ENCODE peak calls at places on chromosomes 1 and 21, in five cellular contexts. One of them, this sample, is unnamed.

GRCh38 chr1:227744668-227745067 is 9.4 kb downstream of the SNAP47 start:
- DNase-seq in A549: no peak
- DNase-seq in GM12878: no peak
- DNase-seq in tibial artery: no peak
- DNase-seq in left ventricle myocardium inferior: no peak
- DNase-seq in this sample: no peak

GRCh38 chr1:52204696-52205095 is 62.8 kb downstream of the ZFYVE9 start:
- DNase-seq in A549: no peak
- DNase-seq in GM12878: peak; percentile 32
- DNase-seq in tibial artery: no peak
- DNase-seq in left ventricle myocardium inferior: no peak
- DNase-seq in this sample: no peak

GRCh38 chr21:42621828-42622199 is 31.6 kb upstream of the PDE9A start:
- DNase-seq in A549: no peak
- DNase-seq in GM12878: no peak
- DNase-seq in tibial artery: no peak
- DNase-seq in left ventricle myocardium inferior: no peak
- DNase-seq in this sample: no peak

GRCh38 chr1:116853680-116854191 is 56.0 kb upstream of the PTGFRN start:
- DNase-seq in A549: peak; percentile 82
- DNase-seq in GM12878: no peak
- DNase-seq in tibial artery: no peak
- DNase-seq in left ventricle myocardium inferior: no peak
- DNase-seq in this sample: no peak

GRCh38 chr1:27192039-27192529 is 37.2 kb upstream of the SLC9A1 start:
- DNase-seq in A549: peak; percentile 88
- DNase-seq in GM12878: no peak
- DNase-seq in tibial artery: no peak
- DNase-seq in left ventricle myocardium inferior: no peak
- DNase-seq in this sample: peak; percentile 56

GRCh38 chr1:209926045-209926444 is 12.0 kb upstream of the SYT14 start:
- DNase-seq in A549: no peak
- DNase-seq in GM12878: no peak
- DNase-seq in tibial artery: no peak
- DNase-seq in left ventricle myocardium inferior: no peak
- DNase-seq in this sample: no peak

GRCh38 chr1:14476170-14476955 is 122.1 kb upstream of the KAZN start:
- DNase-seq in A549: no peak
- DNase-seq in GM12878: no peak
- DNase-seq in tibial artery: no peak
- DNase-seq in left ventricle myocardium inferior: no peak
- DNase-seq in this sample: no peak

GRCh38 chr1:92960395-92961130 is 699 bp downstream of the DIPK1A start:
- DNase-seq in A549: peak; percentile 80
- DNase-seq in GM12878: peak; percentile 72
- DNase-seq in tibial artery: peak; percentile 78
- DNase-seq in left ventricle myocardium inferior: peak; percentile 33
- DNase-seq in this sample: peak; percentile 71

GRCh38 chr1:10779201-10779600 is 17.2 kb downstream of the CASZ1 start:
- DNase-seq in A549: peak; percentile 78
- DNase-seq in GM12878: no peak
- DNase-seq in tibial artery: no peak
- DNase-seq in left ventricle myocardium inferior: no peak
- DNase-seq in this sample: no peak

GRCh38 chr1:160416369-160416768 is 16.0 kb downstream of the VANGL2 start:
- DNase-seq in A549: peak; percentile 59
- DNase-seq in GM12878: no peak
- DNase-seq in tibial artery: no peak
- DNase-seq in left ventricle myocardium inferior: no peak
- DNase-seq in this sample: no peak

GRCh38 chr1:154442006-154442740 is 37.0 kb downstream of the IL6R start:
- DNase-seq in A549: no peak
- DNase-seq in GM12878: no peak
- DNase-seq in tibial artery: no peak
- DNase-seq in left ventricle myocardium inferior: no peak
- DNase-seq in this sample: no peak

GRCh38 chr21:31204801-31205200 is 139.3 kb downstream of the TIAM1 start:
- DNase-seq in A549: no peak
- DNase-seq in GM12878: no peak
- DNase-seq in tibial artery: no peak
- DNase-seq in left ventricle myocardium inferior: no peak
- DNase-seq in this sample: no peak
- H3K4me1 ChIP-seq in A549: no peaks in the 10 kb centered on the region
- H3K4me1 ChIP-seq in GM12878: no peaks in the 10 kb centered on the region
- H3K4me1 ChIP-seq in tibial artery: no peaks in the 10 kb centered on the region
- H3K4me1 ChIP-seq in left ventricle myocardium inferior: no peaks in the 10 kb centered on the region
- H3K4me1 ChIP-seq in this sample: peaks cover 7% of the 10 kb centered on the region

GRCh38 chr1:151547119-151547899 is 7.2 kb downstream of the TUFT1 start:
- DNase-seq in A549: peak; percentile 95
- DNase-seq in GM12878: no peak
- DNase-seq in tibial artery: peak; percentile 44
- DNase-seq in left ventricle myocardium inferior: peak; percentile 41
- DNase-seq in this sample: peak; percentile 96
- H3K4me3 ChIP-seq in A549: peak overlapping the region; percentile 0
- H3K4me3 ChIP-seq in GM12878: no peak overlapping the region
- H3K4me3 ChIP-seq in tibial artery: no peak overlapping the region
- H3K4me3 ChIP-seq in left ventricle myocardium inferior: no peak overlapping the region
- H3K4me3 ChIP-seq in this sample: no peak overlapping the region

DNA sequence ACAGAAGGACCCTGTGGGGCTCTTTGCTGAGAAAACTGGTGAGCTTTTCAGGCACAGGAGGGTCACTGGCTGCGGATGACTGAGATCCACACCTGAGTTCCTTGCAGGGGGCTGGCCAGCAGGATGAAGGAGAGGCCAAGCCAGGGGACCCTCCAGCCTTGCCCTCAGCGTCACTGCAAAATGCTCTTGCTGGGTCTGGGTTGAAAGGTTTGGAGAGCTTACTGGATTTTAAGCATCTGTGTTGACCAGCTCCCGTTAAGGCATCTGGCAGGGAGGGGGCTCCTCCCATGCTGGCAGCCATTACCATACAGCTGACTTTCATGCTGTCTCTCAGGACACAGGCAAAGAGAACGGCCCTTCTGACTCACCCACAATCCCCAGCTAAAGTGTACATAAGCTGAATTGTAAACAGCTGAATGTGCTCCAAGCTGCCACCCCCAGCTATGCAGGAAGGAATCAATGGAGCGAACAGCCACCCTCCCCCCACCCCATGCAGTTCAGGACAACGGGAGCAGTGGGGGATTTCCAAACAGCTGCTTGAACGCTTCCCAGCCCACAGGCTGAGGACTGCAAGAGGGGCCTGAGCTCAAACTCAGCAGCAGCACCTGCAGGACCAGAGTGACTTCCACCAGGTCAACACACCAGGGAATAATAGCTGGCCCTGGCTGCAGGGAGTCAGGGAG is 21.3 kb upstream of the A3GALT2 start:
- DNase-seq in A549: peak; percentile 89
- DNase-seq in GM12878: peak; percentile 33
- DNase-seq in tibial artery: peak; percentile 92
- DNase-seq in left ventricle myocardium inferior: peak; percentile 80
- DNase-seq in this sample: peak; percentile 88
- H3K4me1 ChIP-seq in A549: peaks cover 90% of the 10 kb centered on the region
- H3K4me1 ChIP-seq in GM12878: peaks cover 25% of the 10 kb centered on the region
- H3K4me1 ChIP-seq in tibial artery: peaks cover 18% of the 10 kb centered on the region
- H3K4me1 ChIP-seq in left ventricle myocardium inferior: peaks cover 100% of the 10 kb centered on the region
- H3K4me1 ChIP-seq in this sample: peaks cover 92% of the 10 kb centered on the region

DNA sequence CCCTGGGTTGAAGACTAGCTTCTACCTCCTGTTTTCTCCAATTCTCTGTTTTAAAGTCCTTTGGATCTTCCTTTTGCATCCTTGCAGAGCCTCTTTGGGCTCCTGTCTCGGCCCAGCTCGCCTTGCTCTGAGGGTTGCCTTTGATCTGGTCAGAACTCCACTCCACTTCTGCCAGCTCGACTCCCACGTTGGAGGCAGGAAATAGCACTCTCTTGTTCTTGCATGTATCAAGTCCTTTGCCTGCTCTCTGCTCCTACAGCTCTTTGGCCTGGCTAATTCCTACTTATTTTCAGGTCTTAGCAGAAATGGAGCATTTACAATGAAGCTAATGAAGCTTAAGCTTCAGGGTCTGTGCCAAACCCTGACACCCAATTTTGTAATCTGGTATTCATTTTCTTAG is 21.1 kb upstream of the B3GALNT2 start:
- DNase-seq in A549: no peak
- DNase-seq in GM12878: no peak
- DNase-seq in tibial artery: no peak
- DNase-seq in left ventricle myocardium inferior: no peak
- DNase-seq in this sample: no peak
- H3K4me3 ChIP-seq in A549: no peak overlapping the region
- H3K4me3 ChIP-seq in GM12878: no peak overlapping the region
- H3K4me3 ChIP-seq in tibial artery: no peak overlapping the region
- H3K4me3 ChIP-seq in left ventricle myocardium inferior: no peak overlapping the region
- H3K4me3 ChIP-seq in this sample: no peak overlapping the region

GRCh38 chr1:212292250-212292924 is 7.2 kb downstream of the PPP2R5A start:
- DNase-seq in A549: no peak
- DNase-seq in GM12878: no peak
- DNase-seq in tibial artery: no peak
- DNase-seq in left ventricle myocardium inferior: no peak
- DNase-seq in this sample: no peak

GRCh38 chr1:212291505-212292134 is 6.4 kb downstream of the PPP2R5A start:
- DNase-seq in A549: peak; percentile 44
- DNase-seq in GM12878: no peak
- DNase-seq in tibial artery: no peak
- DNase-seq in left ventricle myocardium inferior: no peak
- DNase-seq in this sample: no peak

GRCh38 chr1:212288614-212289013 is 3.4 kb downstream of the PPP2R5A start:
- DNase-seq in A549: no peak
- DNase-seq in GM12878: no peak
- DNase-seq in tibial artery: no peak
- DNase-seq in left ventricle myocardium inferior: no peak
- DNase-seq in this sample: no peak

GRCh38 chr1:212289262-212290077 is 4.3 kb downstream of the PPP2R5A start:
- DNase-seq in A549: no peak
- DNase-seq in GM12878: no peak
- DNase-seq in tibial artery: no peak
- DNase-seq in left ventricle myocardium inferior: no peak
- DNase-seq in this sample: no peak

GRCh38 chr1:212290608-212291007 is 5.4 kb downstream of the PPP2R5A start:
- DNase-seq in A549: no peak
- DNase-seq in GM12878: no peak
- DNase-seq in tibial artery: no peak
- DNase-seq in left ventricle myocardium inferior: no peak
- DNase-seq in this sample: no peak
- H3K4me1 ChIP-seq in A549: peaks cover 45% of the 10 kb centered on the region
- H3K4me1 ChIP-seq in GM12878: peaks cover 18% of the 10 kb centered on the region
- H3K4me1 ChIP-seq in tibial artery: no peaks in the 10 kb centered on the region
- H3K4me1 ChIP-seq in left ventricle myocardium inferior: peaks cover 98% of the 10 kb centered on the region
- H3K4me1 ChIP-seq in this sample: peaks cover 25% of the 10 kb centered on the region

DNA sequence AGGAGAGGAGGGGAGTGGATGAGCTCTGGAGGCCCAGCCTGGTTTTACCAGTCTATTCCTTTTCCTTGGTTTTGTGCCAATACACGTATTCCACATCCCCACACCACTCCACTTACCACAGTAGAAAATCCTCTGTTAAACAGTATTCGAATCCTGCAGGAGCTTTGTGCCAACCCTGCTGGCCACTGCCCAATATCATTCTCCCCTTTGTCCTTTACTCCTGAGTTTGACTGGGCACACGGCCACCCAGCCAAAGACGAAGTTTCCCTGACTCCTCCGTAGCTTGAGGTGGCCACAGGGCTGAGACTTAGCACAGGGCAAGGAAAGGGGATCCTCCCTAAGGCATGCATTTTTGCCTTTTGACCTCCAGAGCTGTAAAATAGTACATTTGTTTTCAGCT is 61.6 kb downstream of the TMCO4 start:
- DNase-seq in A549: no peak
- DNase-seq in GM12878: no peak
- DNase-seq in tibial artery: peak; percentile 29
- DNase-seq in left ventricle myocardium inferior: peak; percentile 25
- DNase-seq in this sample: no peak
- H3K4me3 ChIP-seq in A549: no peak overlapping the region
- H3K4me3 ChIP-seq in GM12878: no peak overlapping the region
- H3K4me3 ChIP-seq in tibial artery: no peak overlapping the region
- H3K4me3 ChIP-seq in left ventricle myocardium inferior: no peak overlapping the region
- H3K4me3 ChIP-seq in this sample: no peak overlapping the region

GRCh38 chr1:43839056-43839455 is 94.5 kb upstream of the ARTN start:
- DNase-seq in A549: no peak
- DNase-seq in GM12878: no peak
- DNase-seq in tibial artery: no peak
- DNase-seq in left ventricle myocardium inferior: no peak
- DNase-seq in this sample: no peak
- H3K4me1 ChIP-seq in A549: peaks cover 15% of the 10 kb centered on the region
- H3K4me1 ChIP-seq in GM12878: peaks cover 42% of the 10 kb centered on the region
- H3K4me1 ChIP-seq in tibial artery: no peaks in the 10 kb centered on the region
- H3K4me1 ChIP-seq in left ventricle myocardium inferior: peaks cover 27% of the 10 kb centered on the region
- H3K4me1 ChIP-seq in this sample: peaks cover 32% of the 10 kb centered on the region

This sample was measured in RWPE2.